ENCODE peak calls at places on chromosomes 13 and 19, in eight cellular contexts. J, E, Z, R, H, X, L and G are unnamed samples.

GRCh38 chr13:40187324-40187795 is 479.1 kb downstream of the FOXO1 start:
- DNase-seq in R (no peak), H (no peak), J (peak), X (no peak), Z (no peak), L (no peak), E (no peak), G (no peak)

GRCh38 chr13:46640843-46641242 is 87.9 kb downstream of the LRCH1 start:
- DNase-seq in Z (peak), L (no peak), H (no peak), E (no peak), X (no peak), J (no peak), R (peak), G (no peak)

GRCh38 chr13:103403148-103403740 is 337.0 kb upstream of the SLC10A2 start:
- DNase-seq in J (no peak), Z (no peak), L (no peak), X (no peak), H (no peak), E (no peak), R (no peak), G (no peak)

GRCh38 chr19:45305421-45305820 is 17.3 kb downstream of the CKM start:
- DNase-seq in E (no peak), Z (no peak), J (peak), X (no peak), H (no peak), R (no peak), L (peak), G (no peak)

GRCh38 chr19:11942843-11943108 is 17.9 kb downstream of the ZNF700 start:
- DNase-seq in E (no peak), L (no peak), J (peak), Z (no peak), H (no peak), R (no peak), X (no peak), G (no peak)

GRCh38 chr13:110627761-110628476 is 12.6 kb downstream of the NAXD start:
- DNase-seq in E (no peak), L (no peak), H (no peak), Z (no peak), R (no peak), J (no peak), X (no peak), G (no peak)

GRCh38 chr19:52094526-52094925 is 1.0 kb downstream of the ZNF841 start:
- DNase-seq in R (no peak), H (no peak), E (peak), J (no peak), Z (no peak), L (no peak), X (no peak), G (no peak)

GRCh38 chr19:34428549-34429285 is 536 bp downstream of the UBA2 start:
- DNase-seq in J (peak), E (no peak), X (no peak), R (no peak), H (peak), Z (peak), L (peak), G (no peak)

GRCh38 chr13:67588607-67589006 is 358.5 kb upstream of the PCDH9 start:
- DNase-seq in H (no peak), L (no peak), J (peak), Z (no peak), E (no peak), R (no peak), X (no peak), G (no peak)

GRCh38 chr13:60591348-60591747 is 194.3 kb downstream of the TDRD3 start:
- DNase-seq in X (no peak), Z (peak), R (no peak), H (no peak), E (no peak), L (peak), J (no peak), G (no peak)

GRCh38 chr13:33678906-33679657 is 138.9 kb upstream of the RFC3 start:
- DNase-seq in X (peak), J (peak), Z (peak), R (no peak), L (peak), H (peak), E (peak), G (no peak)

GRCh38 chr19:2327773-2328400 is 499 bp downstream of the LSM7 start:
- DNase-seq in R (no peak), H (no peak), E (no peak), Z (peak), J (peak), X (peak), L (peak), G (peak)

GRCh38 chr13:50645092-50645491 is 198.4 kb downstream of the DLEU7 start:
- DNase-seq in E (no peak), L (peak), R (no peak), H (no peak), X (no peak), Z (no peak), J (no peak), G (no peak)